ENCODE peak calls at places on chromosomes 3 and 15, in seven cellular contexts. C is upper lobe of right lung, Z is spleen, D is SJSA1, G is sigmoid colon, K is cardiac muscle cell, P is right atrium auricular region. J is an unnamed sample. For H3K9me3 and H3K27me3, the result is how much of the 10 kb centered on the place peaks cover.

GRCh38 chr3:180720012-180720411 is 40.7 kb upstream of the CCDC39 start:
- DNase-seq in C (no peak), Z (no peak), D (no peak), G (no peak), K (no peak), P (no peak), J (no peak)

GRCh38 chr3:52248816-52249547 is 3.4 kb downstream of the PPM1M start:
- DNase-seq in C (peak), Z (peak), D (peak), G (peak), K (no peak), P (peak), J (no peak)

GRCh38 chr15:88267720-88268119 is 11.2 kb upstream of the NTRK3 start:
- DNase-seq in C (no peak), Z (no peak), D (no peak), G (no peak), K (no peak), P (no peak), J (no peak)

GRCh38 chr3:32303977-32304376 is 65.5 kb downstream of the CMTM8 start:
- DNase-seq in C (no peak), Z (no peak), D (no peak), G (no peak), K (no peak), P (no peak), J (no peak)

GRCh38 chr3:169668957-169669681 is 5.6 kb upstream of the MECOM start:
- DNase-seq in C (peak), Z (peak), D (peak), G (peak), K (peak), P (peak), J (peak)

GRCh38 chr3:16928386-16929132 is 43.8 kb downstream of the PLCL2 start:
- DNase-seq in C (no peak), Z (no peak), D (no peak), G (no peak), K (no peak), P (no peak), J (no peak)

GRCh38 chr3:15032650-15033049 is 32.5 kb downstream of the MRPS25 start:
- DNase-seq in C (no peak), Z (no peak), D (no peak), G (no peak), K (no peak), P (no peak), J (peak)

GRCh38 chr3:148379763-148380162 is 317.9 kb upstream of the AGTR1 start:
- DNase-seq in C (no peak), Z (no peak), D (peak), G (no peak), K (peak), P (no peak), J (no peak)

DNA sequence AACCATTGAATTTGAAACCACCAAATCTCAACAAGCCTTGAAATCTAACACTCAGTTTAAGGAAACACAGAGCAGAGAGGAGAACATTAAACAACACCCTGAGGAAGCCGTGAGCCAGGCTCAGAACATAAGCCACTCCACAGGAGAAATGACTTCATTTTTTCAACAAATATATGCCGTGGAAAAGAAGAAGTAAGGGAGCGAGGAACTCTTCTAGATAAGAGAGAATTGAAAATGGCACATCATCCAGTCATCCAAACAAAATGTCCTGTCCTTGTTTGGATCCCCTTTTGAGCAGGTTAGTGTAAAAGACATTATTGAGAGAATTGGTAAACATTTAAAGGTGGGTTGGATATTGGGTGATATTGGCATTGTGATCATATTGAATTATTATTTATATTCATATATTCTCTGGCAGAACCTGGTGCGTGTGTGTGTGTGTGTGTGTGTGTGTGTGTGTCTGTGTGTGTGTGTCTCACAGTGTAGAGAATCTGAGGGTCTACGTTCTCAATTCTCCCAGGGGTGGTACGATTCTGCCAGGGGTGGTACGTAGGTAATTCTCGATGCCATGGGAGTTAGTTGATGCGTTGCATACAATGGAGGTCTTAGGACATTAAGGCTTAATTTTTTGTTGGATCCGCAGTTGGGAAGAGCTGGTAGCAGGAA is 94.4 kb downstream of the ST6GAL1 start:
- DNase-seq in C (no peak), Z (no peak), D (no peak), G (no peak), K (no peak), P (no peak), J (no peak)
- H3K4me3 ChIP-seq in C (no peak), Z (peak), D (no peak), G (no peak), K (no peak), P (no peak), J (no peak)

DNA sequence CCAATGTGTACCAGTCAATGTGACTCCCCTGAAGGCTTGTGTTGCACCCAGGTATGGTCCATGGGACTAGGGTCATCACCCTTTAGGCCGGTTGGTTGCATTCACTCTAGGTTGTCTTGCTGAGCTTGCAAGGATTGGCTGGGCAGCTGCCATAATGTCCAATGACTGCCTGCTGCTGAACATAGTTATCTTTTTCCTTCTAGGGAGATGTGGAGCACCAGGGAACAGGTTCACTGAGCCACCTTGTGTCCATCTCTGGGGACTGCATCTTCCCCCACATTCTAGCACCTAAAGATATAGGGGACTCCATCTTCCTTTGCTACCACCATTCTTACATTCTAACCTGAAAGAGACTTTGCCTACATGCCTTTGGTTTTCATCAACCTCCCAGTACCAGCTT is 580.4 kb upstream of the TBL1XR1 start:
- DNase-seq in C (peak), Z (peak), D (no peak), G (no peak), K (peak), P (no peak), J (peak)
- H3K9me3 ChIP-seq in C (under half), Z (under half), D (under half), G (under half), K (under half), P (under half), J (under half)

GRCh38 chr3:119301001-119301400 is 6.8 kb downstream of the ARHGAP31 start:
- DNase-seq in C (peak), Z (no peak), D (no peak), G (no peak), K (no peak), P (no peak), J (no peak)
- H3K27me3 ChIP-seq in C (under half), Z (under half), D (under half), G (under half), K (under half), P (under half), J (under half)

DNA sequence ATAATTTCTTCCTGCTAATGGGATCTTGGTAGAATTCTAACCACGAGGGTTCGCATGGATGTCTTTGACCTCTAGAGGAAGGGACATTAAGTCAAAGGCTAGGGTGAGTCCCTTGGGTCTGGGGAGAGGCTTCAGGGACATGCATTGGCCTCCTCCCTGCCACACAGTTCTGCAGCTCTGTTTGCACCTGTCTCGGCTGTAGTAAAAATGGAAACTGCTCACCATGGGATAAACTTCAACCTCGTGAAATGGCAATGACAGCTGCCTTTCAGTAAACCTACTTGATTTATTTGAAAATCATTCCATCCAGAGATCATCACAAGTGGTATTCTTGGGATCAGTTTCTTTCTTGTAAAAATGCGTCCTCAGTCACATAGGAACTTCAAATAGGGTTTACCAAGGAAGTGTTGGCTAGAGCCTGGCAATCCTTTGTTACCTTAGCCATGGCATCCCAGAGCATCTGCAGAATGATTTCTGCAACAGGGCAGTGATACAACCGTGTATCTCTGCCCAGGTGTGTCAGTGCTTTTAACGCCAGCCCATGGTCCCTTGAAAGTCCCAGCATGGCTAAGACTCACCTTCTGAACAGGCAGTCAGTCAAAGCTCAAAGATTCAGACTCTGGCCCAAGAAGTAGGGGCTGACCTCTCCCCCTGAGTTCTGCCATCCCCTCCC is 14.0 kb upstream of the LRTM1 start:
- DNase-seq in C (no peak), Z (no peak), D (no peak), G (no peak), K (no peak), P (no peak), J (no peak)
- H3K4me3 ChIP-seq in C (no peak), Z (no peak), D (no peak), G (no peak), K (no peak), P (no peak), J (no peak)

DNA sequence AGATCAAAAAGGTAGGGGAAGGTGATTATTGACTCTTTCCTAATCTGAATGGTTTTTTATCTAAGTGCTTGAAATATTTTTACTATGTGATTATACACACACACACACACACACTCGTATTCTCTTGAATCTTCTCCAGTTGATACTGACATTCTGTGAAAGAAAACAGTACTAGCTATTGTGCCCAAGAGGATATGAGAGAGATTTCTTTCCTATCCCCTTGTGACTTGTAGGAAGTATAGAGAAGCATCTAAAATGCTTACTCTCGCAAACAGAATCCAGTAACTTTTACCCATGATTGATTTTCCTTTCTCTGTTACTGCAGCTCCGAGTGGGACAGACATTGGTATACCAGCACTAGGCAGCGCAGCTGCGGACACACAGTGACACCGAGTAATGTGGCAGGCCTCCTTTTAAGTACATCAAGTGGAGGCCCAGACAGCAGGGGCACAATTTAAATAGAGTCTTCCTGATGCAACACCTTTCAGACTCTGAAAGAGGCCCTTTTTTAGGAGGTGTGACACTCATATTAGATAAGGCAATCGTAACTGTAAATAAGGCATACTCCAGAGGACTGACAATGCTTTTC is 421.0 kb upstream of the CNTN4 start:
- DNase-seq in C (no peak), Z (no peak), D (no peak), G (no peak), K (no peak), P (no peak), J (no peak)
- H3K9me3 ChIP-seq in C (under half), Z (under half), D (under half), G (under half), K (under half), P (under half), J (under half)

GRCh38 chr15:33149919-33150318 is 44.6 kb downstream of the FMN1 start:
- DNase-seq in C (no peak), Z (no peak), D (no peak), G (no peak), K (no peak), P (no peak), J (no peak)

GRCh38 chr15:33150516-33150915 is 44.0 kb downstream of the FMN1 start:
- DNase-seq in C (no peak), Z (no peak), D (no peak), G (no peak), K (no peak), P (no peak), J (no peak)

GRCh38 chr15:33153548-33153947 is 41.0 kb downstream of the FMN1 start:
- DNase-seq in C (no peak), Z (no peak), D (no peak), G (no peak), K (no peak), P (no peak), J (no peak)

GRCh38 chr15:33152502-33153109 is 41.9 kb downstream of the FMN1 start:
- DNase-seq in C (no peak), Z (no peak), D (no peak), G (no peak), K (peak), P (no peak), J (no peak)

GRCh38 chr15:33150993-33151392 is 43.5 kb downstream of the FMN1 start:
- DNase-seq in C (no peak), Z (no peak), D (no peak), G (no peak), K (no peak), P (no peak), J (no peak)
- H3K27me3 ChIP-seq in C (under half), Z (under half), D (under half), G (under half), K (under half), P (under half), J (under half)

GRCh38 chr15:74958908-74959642 is 2.5 kb upstream of the RPP25 start:
- DNase-seq in C (no peak), Z (no peak), D (no peak), G (no peak), K (no peak), P (no peak), J (no peak)

GRCh38 chr15:74957301-74958035 is 896 bp upstream of the RPP25 start:
- DNase-seq in C (peak), Z (peak), D (peak), G (peak), K (peak), P (peak), J (no peak)

GRCh38 chr15:74956648-74957300 is at the start of gene RPP25:
- DNase-seq in C (peak), Z (peak), D (peak), G (peak), K (peak), P (peak), J (peak)

GRCh38 chr15:74959643-74959939 is 3.0 kb upstream of the RPP25 start:
- DNase-seq in C (no peak), Z (no peak), D (no peak), G (no peak), K (no peak), P (no peak), J (no peak)

GRCh38 chr15:74958320-74958907 is 1.8 kb upstream of the RPP25 start:
- DNase-seq in C (peak), Z (peak), D (peak), G (peak), K (peak), P (peak), J (no peak)
- H3K4me3 ChIP-seq in C (peak), Z (peak), D (peak), G (peak), K (peak), P (peak), J (no peak)

DNA sequence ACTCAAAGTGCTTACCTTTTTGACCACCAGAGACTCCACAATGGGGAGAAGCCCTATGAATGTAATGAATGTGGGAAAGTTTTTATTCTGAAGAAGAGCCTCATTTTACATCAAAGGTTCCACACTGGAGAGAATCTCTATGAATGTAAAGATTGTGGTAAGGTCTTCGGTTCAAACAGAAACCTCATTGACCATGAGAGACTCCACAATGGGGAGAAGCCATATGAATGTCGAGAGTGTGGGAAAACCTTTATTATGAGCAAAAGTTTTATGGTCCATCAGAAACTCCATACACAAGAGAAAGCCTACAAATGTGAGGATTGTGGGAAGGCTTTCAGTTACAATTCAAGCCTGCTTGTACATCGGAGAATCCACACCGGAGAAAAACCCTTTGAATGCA is 5.5 kb upstream of the ZNF35 start:
- DNase-seq in C (no peak), Z (no peak), D (no peak), G (no peak), K (no peak), P (no peak), J (no peak)
- H3K9me3 ChIP-seq in C (under half), Z (half or more), D (under half), G (under half), K (under half), P (under half), J (under half)

DNA sequence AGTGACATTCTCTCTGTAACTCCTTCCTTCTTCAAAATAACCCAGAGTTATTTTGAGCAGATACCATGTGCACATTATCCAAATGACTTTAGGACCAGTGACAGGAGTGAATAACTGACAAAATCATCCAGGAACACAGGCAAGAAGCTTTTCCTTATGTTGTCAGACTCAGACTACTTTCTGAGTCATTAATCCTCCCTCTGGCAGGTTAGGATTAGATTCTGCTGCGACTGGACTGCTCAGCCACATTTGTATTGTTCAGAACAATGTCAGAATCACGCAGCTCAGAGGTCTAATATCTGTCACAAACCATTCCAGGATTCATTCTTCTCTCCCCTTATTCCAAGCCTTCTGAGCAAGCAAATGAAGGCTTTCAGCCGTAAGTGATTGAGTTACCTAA is 34.8 kb upstream of the FAM174B start:
- DNase-seq in C (no peak), Z (no peak), D (no peak), G (no peak), K (no peak), P (no peak), J (no peak)
- H3K27me3 ChIP-seq in C (under half), Z (under half), D (under half), G (under half), K (under half), P (under half), J (under half)

GRCh38 chr15:41259546-41260189 is 28.6 kb downstream of the CHP1 start:
- DNase-seq in C (no peak), Z (no peak), D (no peak), G (no peak), K (no peak), P (no peak), J (no peak)

GRCh38 chr15:41262571-41262970 is 31.5 kb downstream of the CHP1 start:
- DNase-seq in C (no peak), Z (no peak), D (no peak), G (no peak), K (no peak), P (no peak), J (no peak)

GRCh38 chr15:41269887-41270286 is 38.8 kb downstream of the CHP1 start:
- DNase-seq in C (no peak), Z (no peak), D (no peak), G (no peak), K (no peak), P (no peak), J (no peak)

GRCh38 chr15:41258706-41259471 is 27.8 kb downstream of the CHP1 start:
- DNase-seq in C (no peak), Z (no peak), D (no peak), G (no peak), K (peak), P (no peak), J (no peak)

DNA sequence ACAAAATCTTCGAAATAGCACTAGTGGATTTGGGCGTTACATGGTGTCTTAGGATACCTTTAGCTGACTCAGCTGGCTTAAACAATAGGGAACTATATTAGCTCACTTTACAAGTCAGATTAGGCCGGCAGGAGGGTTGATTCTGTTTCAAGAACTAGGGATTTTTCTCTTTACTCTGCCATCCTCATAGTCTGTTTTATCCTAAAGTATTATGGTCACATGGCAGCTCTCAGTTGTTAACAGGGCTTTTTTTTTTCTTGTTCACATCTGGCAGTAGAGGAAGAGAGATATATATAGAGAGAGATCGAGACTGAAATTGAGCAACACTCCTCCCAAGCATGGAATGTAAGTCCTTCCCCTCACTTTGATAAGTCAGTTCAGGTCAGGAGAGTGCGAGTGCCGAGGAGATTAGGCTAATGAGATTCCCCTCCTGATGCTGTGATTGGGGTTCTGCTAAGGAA is 32.9 kb downstream of the CHP1 start:
- DNase-seq in C (no peak), Z (no peak), D (no peak), G (no peak), K (peak), P (no peak), J (no peak)
- H3K4me3 ChIP-seq in C (no peak), Z (no peak), D (no peak), G (no peak), K (no peak), P (no peak), J (no peak)